ENCODE peak calls at places on chromosome 1, in four cellular contexts. D is GM12878, H is SK-N-SH, Y is HepG2. G is an unnamed sample.

GRCh38 chr1:229815076-229815475 is 189.0 kb downstream of the URB2 start:
- DNase-seq in H (no peak), Y (no peak), D (no peak), G (no peak)

GRCh38 chr1:212920895-212921294 is 29.4 kb upstream of the VASH2 start:
- DNase-seq in H (no peak), D (no peak), Y (no peak), G (peak; percentile 72)

GRCh38 chr1:239126881-239127280 is 259.5 kb upstream of the CHRM3 start:
- DNase-seq in H (no peak), Y (no peak), D (no peak), G (no peak)

GRCh38 chr1:113930499-113931161 is 1.5 kb downstream of the HIPK1 start:
- DNase-seq in D (no peak), Y (peak; percentile 20), H (peak; percentile 43), G (peak; percentile 25)

GRCh38 chr1:206497363-206497762 is 10.0 kb upstream of the RASSF5 start:
- DNase-seq in H (no peak), D (no peak), Y (no peak), G (no peak)

GRCh38 chr1:204241050-204241449 is 27.3 kb upstream of the GOLT1A start:
- DNase-seq in Y (no peak), H (no peak), D (no peak), G (no peak)

GRCh38 chr1:155196103-155196892 is 11.4 kb downstream of the THBS3 start:
- DNase-seq in Y (no peak), H (no peak), D (no peak), G (no peak)

GRCh38 chr1:180157108-180157507 is 2.4 kb downstream of the QSOX1 start:
- DNase-seq in Y (no peak), H (no peak), D (no peak), G (no peak)

GRCh38 chr1:91997607-91998195 is 32.1 kb upstream of the EPHX4 start:
- DNase-seq in D (peak; percentile 1), H (peak; percentile 43), Y (peak; percentile 35), G (no peak)
- TF ChIP-seq ZBTB33 in D (no peak), H (no peak), Y (no peak), G (no peak)

DNA sequence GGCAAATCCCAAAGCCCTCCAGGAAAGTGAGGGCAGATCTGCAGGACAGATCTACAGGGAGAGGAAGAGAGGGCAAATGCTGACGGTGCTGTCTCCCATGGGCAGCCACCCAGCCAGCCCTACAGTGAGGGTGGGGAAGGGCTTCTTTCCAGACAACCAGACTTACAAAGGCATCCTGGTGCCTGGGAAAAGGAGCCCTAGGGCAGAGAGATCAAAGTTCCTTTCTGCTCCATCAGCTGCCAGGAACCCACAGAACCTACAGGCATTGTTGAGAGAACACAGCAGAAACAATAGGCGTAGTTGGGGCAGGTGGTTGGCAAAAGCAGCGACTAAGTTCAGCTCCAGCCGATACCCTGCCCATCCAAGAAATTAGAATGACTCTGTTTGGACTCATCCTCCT is 332.4 kb downstream of the KCNH1 start:
- DNase-seq in D (no peak), Y (no peak), H (no peak), G (no peak)
- TF ChIP-seq CHD2 in D (no peak), Y (no peak), H (no peak), G (no peak)

GRCh38 chr1:209710098-209710497 is 5.5 kb downstream of the HSD11B1 start:
- DNase-seq in Y (no peak), D (no peak), H (no peak), G (no peak)
- TF ChIP-seq ZBTB33 in Y (no peak), D (no peak), H (no peak), G (no peak)

GRCh38 chr1:210396541-210396940 is 67.8 kb downstream of the HHAT start:
- DNase-seq in H (no peak), D (no peak), Y (no peak), G (no peak)

GRCh38 chr1:210400043-210400840 is 71.5 kb downstream of the HHAT start:
- DNase-seq in D (peak; percentile 74), H (peak; percentile 73), Y (peak; percentile 65), G (peak; percentile 61)

GRCh38 chr1:210394281-210394798 is 65.6 kb downstream of the HHAT start:
- DNase-seq in H (no peak), D (peak; percentile 80), Y (no peak), G (no peak)

GRCh38 chr1:210397681-210398080 is 69.0 kb downstream of the HHAT start:
- DNase-seq in Y (no peak), D (no peak), H (no peak), G (no peak)

GRCh38 chr1:210397252-210397651 is 68.5 kb downstream of the HHAT start:
- DNase-seq in Y (no peak), D (no peak), H (no peak), G (no peak)
- TF ChIP-seq CHD2 in Y (no peak), D (peak; percentile 7), H (no peak), G (no peak)

G was measured in K562.